ENCODE peak calls at places on chromosome 18, in five cellular contexts. S is substantia nigra, C is breast epithelium, G is brain microvascular endothelial cell, E is dorsolateral prefrontal cortex. F is an unnamed sample.

GRCh38 chr18:57809190-57809589 is 6.1 kb upstream of the ATP8B1 start:
- DNase-seq in E (no peak), G (no peak), S (no peak), C (no peak), F (no peak)

GRCh38 chr18:10661333-10661732 is 135.5 kb downstream of the NAPG start:
- DNase-seq in G (peak), C (no peak), E (no peak), S (no peak), F (no peak)

GRCh38 chr18:33404244-33404873 is 36.2 kb downstream of the CCDC178 start:
- DNase-seq in G (no peak), C (no peak), E (no peak), S (no peak), F (no peak)

GRCh38 chr18:53534695-53535094 is 689.8 kb downstream of the MBD2 start:
- DNase-seq in G (no peak), S (peak), C (peak), E (no peak), F (no peak)

GRCh38 chr18:50089702-50090101 is 105.2 kb downstream of the MYO5B start:
- DNase-seq in G (no peak), S (no peak), E (no peak), C (no peak), F (no peak)

GRCh38 chr18:6624271-6624670 is 105.2 kb upstream of the ARHGAP28 start:
- DNase-seq in E (no peak), G (peak), C (no peak), S (no peak), F (no peak)

GRCh38 chr18:8218263-8218662 is 391.0 kb upstream of the RAB12 start:
- DNase-seq in C (no peak), E (no peak), G (no peak), S (no peak), F (no peak)

GRCh38 chr18:34661464-34662087 is 48.5 kb upstream of the DTNA start:
- DNase-seq in S (no peak), E (no peak), G (peak), C (no peak), F (no peak)

GRCh38 chr18:56003009-56003408 is 415.0 kb upstream of the TCF4 start:
- DNase-seq in C (no peak), S (no peak), G (no peak), E (no peak), F (peak)

GRCh38 chr18:22933958-22934423 is 863 bp downstream of the RBBP8 start:
- DNase-seq in G (peak), E (no peak), S (no peak), C (no peak), F (no peak)

GRCh38 chr18:77108821-77109692 is 23.5 kb downstream of the MBP start:
- DNase-seq in E (no peak), C (no peak), S (no peak), G (no peak), F (no peak)
- H3K27ac ChIP-seq in E (no peak), C (peak), S (no peak), G (peak), F (no peak)

GRCh38 chr18:48927286-48928080 is 23.3 kb downstream of the SMAD7 start:
- DNase-seq in C (no peak), G (no peak), E (no peak), S (no peak), F (no peak)
- H3K27ac ChIP-seq in C (peak), G (no peak), E (no peak), S (peak), F (no peak)

GRCh38 chr18:58861853-58862252 is 2.8 kb upstream of the ZNF532 start:
- DNase-seq in S (no peak), E (no peak), G (no peak), C (no peak), F (no peak)

GRCh38 chr18:58859935-58860334 is 4.7 kb upstream of the ZNF532 start:
- DNase-seq in E (no peak), G (no peak), S (no peak), C (no peak), F (no peak)

GRCh38 chr18:58862404-58862803 is 2.3 kb upstream of the ZNF532 start:
- DNase-seq in S (no peak), C (no peak), G (no peak), E (no peak), F (no peak)

GRCh38 chr18:58861353-58861752 is 3.3 kb upstream of the ZNF532 start:
- DNase-seq in E (no peak), G (no peak), C (no peak), S (no peak), F (no peak)

GRCh38 chr18:58860747-58861224 is 3.9 kb upstream of the ZNF532 start:
- DNase-seq in S (no peak), G (no peak), C (no peak), E (no peak), F (no peak)
- H3K27ac ChIP-seq in S (peak), G (no peak), C (no peak), E (peak), F (peak)

DNA sequence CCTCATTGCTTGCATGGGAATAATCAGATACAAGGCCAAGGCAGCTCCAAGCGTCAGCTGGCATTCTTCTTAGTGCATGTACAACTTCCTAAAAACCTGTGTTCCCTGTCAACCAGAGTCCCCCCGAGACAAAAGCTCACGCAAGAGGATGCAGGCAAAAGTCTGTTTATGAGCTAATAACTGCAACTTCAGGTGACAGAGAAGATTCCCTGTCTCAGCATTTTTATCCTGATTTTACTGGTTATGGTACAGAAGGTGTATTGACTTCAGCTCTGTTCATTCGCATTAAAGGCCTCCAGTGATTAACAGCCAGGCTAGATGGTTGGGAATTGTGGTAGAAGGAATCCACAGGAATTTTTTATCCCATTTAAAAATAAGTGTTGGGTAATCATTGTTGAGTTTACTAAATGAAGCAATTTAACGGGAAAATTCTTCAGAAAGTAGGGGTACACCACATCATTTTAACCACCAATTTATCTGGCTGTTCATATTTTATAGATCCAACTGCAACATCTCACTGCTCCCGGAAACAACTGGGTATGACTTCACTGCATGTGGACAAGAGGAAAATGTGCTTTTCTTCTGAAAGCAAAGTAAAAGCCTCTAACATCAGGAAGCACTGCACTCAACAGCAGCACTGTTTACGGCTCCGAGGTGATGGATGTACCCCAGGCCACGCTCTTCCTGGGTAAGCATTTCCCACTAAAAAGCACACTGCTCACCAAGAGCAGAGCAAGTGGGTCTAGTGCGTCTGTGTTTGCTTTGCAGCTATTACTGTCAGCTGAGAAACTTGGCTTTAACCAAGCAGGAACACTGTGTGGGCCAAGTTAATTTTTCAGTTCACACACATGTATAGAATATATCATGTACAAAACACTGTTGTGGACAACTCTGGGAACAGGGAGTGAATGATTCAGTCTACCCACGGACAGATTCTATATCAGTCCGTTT is 31.9 kb downstream of the CCBE1 start:
- DNase-seq in S (no peak), E (no peak), C (no peak), G (no peak), F (no peak)
- H3K27ac ChIP-seq in S (no peak), E (no peak), C (peak), G (no peak), F (no peak)

DNA sequence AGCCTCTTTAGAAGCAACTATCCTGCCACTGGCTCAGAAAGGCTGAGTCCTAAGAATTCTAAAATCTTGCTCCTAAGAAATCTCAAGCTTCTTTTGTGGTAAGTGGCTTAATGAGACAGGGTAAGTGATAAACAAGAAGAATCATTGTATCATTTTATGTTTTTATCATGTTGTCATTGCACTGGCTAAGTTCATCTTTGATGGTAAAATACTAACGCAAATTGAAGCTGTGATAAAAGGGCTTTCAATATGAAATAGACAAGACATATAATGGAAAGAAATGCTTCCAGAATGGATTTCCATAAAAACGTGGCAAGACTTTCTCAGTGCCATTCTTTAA is 21.6 kb upstream of the TTC39C start:
- DNase-seq in S (no peak), C (no peak), E (no peak), G (no peak), F (no peak)
- H3K27ac ChIP-seq in S (no peak), C (no peak), E (no peak), G (no peak), F (peak)

DNA sequence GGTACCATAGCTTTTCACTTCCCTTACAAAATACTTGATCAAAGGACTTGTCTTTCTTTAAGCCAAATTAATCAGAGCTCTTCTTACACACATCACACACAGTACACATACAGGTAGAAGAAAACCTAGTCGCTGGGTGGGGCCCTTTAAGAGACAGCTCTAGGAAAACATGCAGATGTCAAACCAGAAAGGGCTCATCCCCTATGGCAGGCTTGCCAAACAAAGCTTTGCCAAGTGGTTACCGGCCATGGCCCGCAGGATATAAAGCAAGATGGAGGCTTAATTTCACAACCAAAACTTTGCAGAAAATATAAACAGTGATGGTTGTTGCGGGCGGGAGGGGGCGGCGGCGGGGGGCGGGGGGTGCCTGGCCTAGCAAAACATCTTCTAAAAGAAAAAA is 2156.0 kb upstream of the PIK3C3 start:
- DNase-seq in C (peak), G (no peak), S (no peak), E (no peak), F (no peak)
- H3K27ac ChIP-seq in C (no peak), G (no peak), S (no peak), E (no peak), F (no peak)

GRCh38 chr18:24818069-24818395 is 357.6 kb downstream of the HRH4 start:
- DNase-seq in C (no peak), G (no peak), S (no peak), E (no peak), F (no peak)

GRCh38 chr18:24814521-24814920 is 354.1 kb downstream of the HRH4 start:
- DNase-seq in C (no peak), E (no peak), S (no peak), G (no peak), F (no peak)

GRCh38 chr18:24819141-24819890 is 358.9 kb downstream of the HRH4 start:
- DNase-seq in S (peak), E (peak), C (no peak), G (no peak), F (no peak)

GRCh38 chr18:24818451-24818850 is 358.0 kb downstream of the HRH4 start:
- DNase-seq in E (peak), S (peak), C (no peak), G (no peak), F (no peak)

GRCh38 chr18:24817150-24818068 is 357.0 kb downstream of the HRH4 start:
- DNase-seq in G (no peak), S (peak), E (peak), C (no peak), F (no peak)
- H3K27ac ChIP-seq in G (no peak), S (no peak), E (no peak), C (no peak), F (no peak)